ENCODE peak calls at places on chromosomes 13 and 19, in six cellular contexts. J is ovary, U is body of pancreas, C is heart left ventricle, S is iPS DF 6.9, B is H9. L is an unnamed sample.

GRCh38 chr13:23695711-23696512 is 125.7 kb downstream of the TNFRSF19 start:
- DNase-seq in J (no peak), U (no peak), C (peak; percentile 74), S (no peak), B (peak; percentile 59), L (peak; percentile 40)

GRCh38 chr13:24997367-24997967 is 98.5 kb upstream of the PABPC3 start:
- DNase-seq in J (no peak), U (no peak), C (no peak), S (no peak), B (no peak), L (no peak)

GRCh38 chr19:4200940-4201542 is 18.6 kb downstream of the ANKRD24 start:
- DNase-seq in J (no peak), U (no peak), C (no peak), S (no peak), B (no peak), L (no peak)

GRCh38 chr19:12720851-12721655 is 2.7 kb downstream of the TNPO2 start:
- DNase-seq in J (peak; percentile 69), U (peak; percentile 19), C (peak; percentile 54), S (no peak), B (no peak), L (no peak)

GRCh38 chr19:28715157-28715556 is 497.8 kb downstream of the UQCRFS1 start:
- DNase-seq in J (no peak), U (no peak), C (no peak), S (no peak), B (no peak), L (no peak)

GRCh38 chr13:94232161-94232560 is 247.3 kb downstream of the DCT start:
- DNase-seq in J (no peak), U (no peak), C (no peak), S (no peak), B (no peak), L (no peak)

GRCh38 chr19:2246801-2247361 is 2.2 kb upstream of the AMH start:
- DNase-seq in J (peak; percentile 79), U (peak; percentile 62), C (peak; percentile 61), S (no peak), B (no peak), L (no peak)

GRCh38 chr19:46639356-46640061 is 3.5 kb upstream of the GNG8 start:
- DNase-seq in J (peak; percentile 87), U (no peak), C (peak; percentile 77), S (no peak), B (no peak), L (no peak)

GRCh38 chr19:33118643-33119042 is 13.3 kb upstream of the WDR88 start:
- DNase-seq in J (no peak), U (no peak), C (no peak), S (no peak), B (no peak), L (no peak)

GRCh38 chr13:110509971-110510786 is 51.3 kb downstream of the RAB20 start:
- DNase-seq in J (peak; percentile 56), U (no peak), C (peak; percentile 68), S (no peak), B (no peak), L (no peak)

GRCh38 chr19:46357846-46358583 is 11.1 kb downstream of the PPP5C start:
- DNase-seq in J (no peak), U (no peak), C (no peak), S (no peak), B (no peak), L (no peak)

GRCh38 chr13:113398963-113399754 is 35.2 kb upstream of the GRTP1 start:
- DNase-seq in J (no peak), U (no peak), C (peak; percentile 34), S (no peak), B (peak; percentile 29), L (no peak)

GRCh38 chr13:50382511-50382910 is 367.3 kb downstream of the KCNRG start:
- DNase-seq in J (no peak), U (no peak), C (no peak), S (no peak), B (no peak), L (no peak)

GRCh38 chr13:114131581-114132418 is 623 bp downstream of the RASA3 start:
- DNase-seq in J (peak; percentile 52), U (no peak), C (no peak), S (no peak), B (no peak), L (no peak)

GRCh38 chr13:39559838-39560237 is 43.2 kb downstream of the LHFPL6 start:
- DNase-seq in J (no peak), U (no peak), C (no peak), S (no peak), B (no peak), L (no peak)

GRCh38 chr13:25462301-25463125 is 90.7 kb downstream of the ATP8A2 start:
- DNase-seq in J (no peak), U (no peak), C (no peak), S (no peak), B (no peak), L (no peak)

DNA sequence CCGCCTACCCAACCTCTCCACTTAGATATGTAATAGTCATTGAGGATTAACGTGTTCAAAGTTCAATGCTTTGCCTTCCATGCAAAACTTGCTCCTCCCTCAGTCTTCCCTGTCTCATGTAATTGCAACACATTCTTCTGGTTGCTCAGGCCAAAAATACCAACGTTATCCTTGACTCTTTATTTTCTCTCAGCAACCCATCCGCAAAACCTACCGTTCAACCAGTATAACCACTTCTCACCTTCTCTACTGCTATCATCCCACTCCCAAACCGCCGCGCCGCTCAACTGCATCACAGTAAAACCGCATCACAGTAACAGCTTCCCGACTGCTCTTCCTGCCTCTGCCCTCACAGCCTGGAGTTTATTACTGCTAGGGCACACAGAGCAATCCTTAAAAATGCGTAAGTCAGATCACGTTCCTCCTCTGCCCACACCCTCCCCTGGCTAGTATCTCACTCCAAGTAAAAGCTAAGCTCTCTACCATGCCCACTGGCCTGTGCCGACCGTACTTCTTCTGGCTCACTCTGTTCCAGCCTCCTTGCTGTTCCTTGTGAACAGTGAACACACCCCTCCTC is 8.2 kb downstream of the MTIF3 start:
- DNase-seq in J (no peak), U (no peak), C (no peak), S (peak; percentile 25), B (no peak), L (peak; percentile 22)
- H3K9me3 ChIP-seq in J (no peaks in the 10 kb centered on the region), U (no peaks in the 10 kb centered on the region), C (no peaks in the 10 kb centered on the region), S (no peaks in the 10 kb centered on the region), B (no peaks in the 10 kb centered on the region), L (no peaks in the 10 kb centered on the region)

GRCh38 chr19:58134244-58134643 is 16.3 kb downstream of the ZNF329 start:
- DNase-seq in J (no peak), U (no peak), C (no peak), S (no peak), B (no peak), L (no peak)
- H3K9me3 ChIP-seq in J (peaks cover 85% of the 10 kb centered on the region), U (no peaks in the 10 kb centered on the region), C (peaks cover 4% of the 10 kb centered on the region), S (peaks cover 11% of the 10 kb centered on the region), B (peaks cover 87% of the 10 kb centered on the region), L (peaks cover 56% of the 10 kb centered on the region)

DNA sequence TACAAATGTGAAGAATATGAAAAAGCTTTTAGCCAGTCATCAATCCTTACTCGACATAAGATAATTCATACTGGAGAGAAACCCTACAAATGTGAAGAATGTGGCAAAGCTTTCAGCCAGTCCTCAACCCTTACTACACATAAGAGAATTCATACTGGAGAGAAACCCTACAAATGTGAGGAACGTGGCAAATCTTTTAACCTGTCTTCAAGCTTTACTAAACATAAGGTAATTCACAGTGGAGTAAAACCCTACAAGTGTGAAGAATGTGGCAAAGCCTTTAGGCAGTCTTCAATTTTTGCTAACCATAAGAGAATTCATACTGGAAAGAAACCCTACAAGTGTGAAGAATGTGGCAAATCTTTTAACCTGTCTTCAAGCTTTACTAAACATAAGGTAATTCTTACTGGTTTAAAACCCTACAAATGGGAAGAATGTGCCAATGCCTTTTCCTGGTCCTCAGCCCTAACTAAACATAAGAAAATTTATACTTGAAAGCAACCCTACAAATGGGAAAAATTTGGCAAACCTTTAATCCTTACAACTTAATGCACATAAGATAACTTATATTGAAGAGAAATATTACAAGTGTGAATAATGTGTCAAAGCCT is 74.1 kb upstream of the ZNF681 start:
- DNase-seq in J (no peak), U (no peak), C (no peak), S (no peak), B (no peak), L (no peak)
- H3K9me3 ChIP-seq in J (peaks cover 7% of the 10 kb centered on the region), U (peaks cover 2% of the 10 kb centered on the region), C (no peaks in the 10 kb centered on the region), S (no peaks in the 10 kb centered on the region), B (peaks cover 38% of the 10 kb centered on the region), L (peaks cover 9% of the 10 kb centered on the region)

DNA sequence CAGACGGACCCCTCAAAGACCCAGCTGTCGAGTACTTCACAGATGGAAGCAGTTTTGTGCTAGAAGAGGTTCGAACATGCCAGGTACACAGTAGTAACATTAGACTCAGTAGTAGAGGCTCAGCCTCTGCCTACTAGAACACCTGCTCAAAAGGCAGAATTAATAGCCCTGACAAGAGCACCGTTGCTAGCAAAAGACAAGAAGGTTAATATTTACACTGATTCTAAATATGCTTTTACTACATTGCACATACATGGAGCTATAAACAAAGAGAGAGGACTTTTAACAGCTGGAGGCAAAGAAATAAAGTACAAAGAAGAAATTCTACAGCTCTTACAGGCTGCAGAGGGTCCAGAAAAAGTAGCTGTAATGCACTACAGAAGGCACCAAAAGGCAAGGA is 13.6 kb upstream of the SLC15A1 start:
- DNase-seq in J (no peak), U (no peak), C (no peak), S (no peak), B (no peak), L (no peak)
- H3K9me3 ChIP-seq in J (no peaks in the 10 kb centered on the region), U (no peaks in the 10 kb centered on the region), C (no peaks in the 10 kb centered on the region), S (no peaks in the 10 kb centered on the region), B (no peaks in the 10 kb centered on the region), L (no peaks in the 10 kb centered on the region)

DNA sequence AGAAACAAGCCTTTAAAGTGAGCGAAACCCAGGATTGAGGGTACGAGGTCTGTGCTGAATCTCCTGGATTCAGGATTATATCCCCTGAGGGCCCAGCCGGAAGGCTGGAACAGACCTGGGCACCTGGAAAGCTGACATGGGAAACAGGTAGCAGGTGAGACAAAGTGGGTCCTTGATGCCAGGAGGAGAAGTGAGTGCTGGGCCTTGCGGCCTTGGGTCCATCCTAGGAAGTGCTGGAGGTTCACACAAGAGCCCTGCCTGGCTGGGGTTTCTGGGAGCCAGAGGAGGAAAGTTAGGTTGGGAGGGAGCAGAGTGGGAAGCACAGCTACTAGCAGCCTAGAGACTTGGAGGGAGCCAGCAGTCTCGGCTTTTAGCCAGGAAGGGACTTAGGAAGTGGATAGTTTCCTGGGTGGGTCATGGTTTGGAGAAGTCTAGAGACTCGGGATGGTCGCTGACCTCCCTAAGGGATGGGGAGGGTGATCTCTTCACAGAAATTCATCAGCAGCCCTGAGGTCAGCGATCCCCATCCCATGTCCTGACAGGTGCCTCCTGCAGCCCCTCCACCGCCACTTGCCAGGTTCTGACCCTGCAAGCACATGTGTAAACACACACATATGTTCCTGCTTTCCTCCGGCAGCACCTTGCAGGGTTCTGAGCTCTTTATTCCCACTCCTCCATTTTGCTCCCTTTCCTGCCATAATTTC is 29.4 kb upstream of the ZNF492 start:
- DNase-seq in J (no peak), U (no peak), C (no peak), S (no peak), B (no peak), L (no peak)
- H3K9me3 ChIP-seq in J (no peaks in the 10 kb centered on the region), U (no peaks in the 10 kb centered on the region), C (no peaks in the 10 kb centered on the region), S (peaks cover 41% of the 10 kb centered on the region), B (peaks cover 100% of the 10 kb centered on the region), L (no peaks in the 10 kb centered on the region)

GRCh38 chr19:15894359-15894758 is 3.5 kb downstream of the CYP4F2 start:
- DNase-seq in J (no peak), U (no peak), C (no peak), S (no peak), B (no peak), L (no peak)
- H3K9me3 ChIP-seq in J (no peaks in the 10 kb centered on the region), U (no peaks in the 10 kb centered on the region), C (no peaks in the 10 kb centered on the region), S (peaks cover 21% of the 10 kb centered on the region), B (peaks cover 92% of the 10 kb centered on the region), L (no peaks in the 10 kb centered on the region)

DNA sequence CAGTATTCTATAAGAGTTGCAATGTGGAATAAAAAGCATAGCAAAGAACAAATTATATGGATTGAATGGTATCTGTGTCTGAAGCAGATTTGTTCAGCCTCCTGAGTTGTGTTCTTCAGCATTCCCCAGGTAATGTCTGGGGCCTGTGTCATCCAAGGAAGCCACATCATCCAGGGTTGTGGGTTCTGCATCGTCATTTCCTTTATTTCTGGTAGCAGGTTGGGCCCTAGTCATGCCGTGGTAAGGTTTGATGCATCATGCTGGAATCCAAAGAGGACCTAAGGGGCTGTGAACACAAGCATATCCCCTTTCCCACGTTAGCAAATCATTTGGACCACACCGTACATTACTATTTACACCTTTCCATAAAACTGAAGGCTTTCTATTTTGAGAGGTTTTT is 131.0 kb upstream of the ZNF91 start:
- DNase-seq in J (no peak), U (no peak), C (no peak), S (no peak), B (no peak), L (no peak)
- H3K9me3 ChIP-seq in J (no peaks in the 10 kb centered on the region), U (no peaks in the 10 kb centered on the region), C (no peaks in the 10 kb centered on the region), S (no peaks in the 10 kb centered on the region), B (peaks cover 73% of the 10 kb centered on the region), L (no peaks in the 10 kb centered on the region)